ENCODE peak calls at places on chromosomes 13 and 19, in five cellular contexts. F is PC-3, X is transverse colon, O is astrocyte of the cerebellum, G is left ventricle myocardium inferior. R is an unnamed sample.

GRCh38 chr19:31350693-31351211 is 1.5 kb upstream of the TSHZ3 start:
- DNase-seq in G (peak; percentile 68), O (no peak), X (peak; percentile 41), F (peak; percentile 22), R (no peak)

GRCh38 chr19:58182577-58182988 is 278 bp upstream of the ZNF274 start:
- DNase-seq in F (no peak), X (no peak), G (no peak), O (no peak), R (no peak)

GRCh38 chr13:79933389-79933788 is 407.5 kb downstream of the SPRY2 start:
- DNase-seq in F (peak; percentile 17), O (no peak), X (no peak), G (no peak), R (no peak)

GRCh38 chr19:55340784-55341147 is 1.1 kb downstream of the KMT5C start:
- DNase-seq in F (no peak), X (peak; percentile 43), O (no peak), G (no peak), R (peak; percentile 69)

GRCh38 chr19:54418030-54418929 is 3.0 kb downstream of the TTYH1 start:
- DNase-seq in G (no peak), O (no peak), X (no peak), F (no peak), R (no peak)

GRCh38 chr19:2186071-2186846 is 22.5 kb downstream of the DOT1L start:
- DNase-seq in F (no peak), X (peak; percentile 69), G (peak; percentile 87), O (peak; percentile 91), R (peak; percentile 59)

GRCh38 chr19:45569619-45570421 is 14.8 kb downstream of the OPA3 start:
- DNase-seq in F (peak; percentile 56), O (no peak), X (peak; percentile 87), G (peak; percentile 62), R (peak; percentile 84)

GRCh38 chr13:101876951-101877350 is 424.5 kb downstream of the ITGBL1 start:
- DNase-seq in G (no peak), X (no peak), O (no peak), F (no peak), R (no peak)

GRCh38 chr19:41821003-41821735 is 23.3 kb downstream of the LYPD4 start:
- DNase-seq in F (peak; percentile 72), G (no peak), O (no peak), X (peak; percentile 41), R (no peak)

GRCh38 chr19:5627395-5627904 is 4.6 kb downstream of the SAFB start:
- DNase-seq in O (no peak), G (peak; percentile 56), X (peak; percentile 50), F (no peak), R (peak; percentile 63)

GRCh38 chr19:21084343-21084742 is 2.3 kb downstream of the ZNF714 start:
- DNase-seq in F (no peak), O (no peak), X (no peak), G (no peak), R (no peak)

GRCh38 chr13:31887311-31887710 is 144.3 kb upstream of the FRY start:
- DNase-seq in G (no peak), O (no peak), X (no peak), F (no peak), R (no peak)

GRCh38 chr19:33819875-33820781 is 23.5 kb downstream of the KCTD15 start:
- DNase-seq in G (peak; percentile 84), F (peak; percentile 85), X (peak; percentile 82), O (no peak), R (peak; percentile 89)

GRCh38 chr13:110882228-110882627 is 32.6 kb downstream of the ANKRD10 start:
- DNase-seq in O (no peak), X (no peak), G (no peak), F (no peak), R (no peak)

GRCh38 chr13:101623469-101624209 is 171.2 kb downstream of the ITGBL1 start:
- DNase-seq in X (no peak), F (peak; percentile 67), O (no peak), G (no peak), R (no peak)

GRCh38 chr19:33737704-33738103 is 59.0 kb upstream of the KCTD15 start:
- DNase-seq in X (no peak), G (no peak), F (no peak), O (no peak), R (no peak)

GRCh38 chr13:19587635-19588300 is 26.4 kb upstream of the TPTE2 start:
- DNase-seq in X (no peak), F (peak; percentile 80), G (no peak), O (no peak), R (no peak)

GRCh38 chr13:111043575-111043982 is 71.5 kb upstream of the ARHGEF7 start:
- DNase-seq in F (peak; percentile 55), G (peak; percentile 45), X (no peak), O (no peak), R (no peak)

GRCh38 chr13:105502193-105502592 is 1033.3 kb downstream of the EFNB2 start:
- DNase-seq in F (no peak), X (no peak), G (no peak), O (no peak), R (no peak)

GRCh38 chr13:27432180-27432579 is 7.8 kb downstream of the GTF3A start:
- DNase-seq in F (no peak), O (no peak), G (no peak), X (no peak), R (no peak)

GRCh38 chr19:55340144-55340783 is 588 bp downstream of the KMT5C start:
- DNase-seq in F (no peak), O (no peak), X (peak; percentile 46), G (no peak), R (peak; percentile 69)

GRCh38 chr13:28540612-28541011 is 45.7 kb upstream of the FLT1 start:
- DNase-seq in G (no peak), O (no peak), X (no peak), F (peak; percentile 8), R (no peak)

GRCh38 chr13:51041710-51042109 is 69.4 kb downstream of the C13orf42 start:
- DNase-seq in O (no peak), G (no peak), X (no peak), F (no peak), R (no peak)

GRCh38 chr19:6216996-6217751 is 62.6 kb downstream of the MLLT1 start:
- DNase-seq in O (no peak), F (no peak), G (no peak), X (no peak), R (no peak)

DNA sequence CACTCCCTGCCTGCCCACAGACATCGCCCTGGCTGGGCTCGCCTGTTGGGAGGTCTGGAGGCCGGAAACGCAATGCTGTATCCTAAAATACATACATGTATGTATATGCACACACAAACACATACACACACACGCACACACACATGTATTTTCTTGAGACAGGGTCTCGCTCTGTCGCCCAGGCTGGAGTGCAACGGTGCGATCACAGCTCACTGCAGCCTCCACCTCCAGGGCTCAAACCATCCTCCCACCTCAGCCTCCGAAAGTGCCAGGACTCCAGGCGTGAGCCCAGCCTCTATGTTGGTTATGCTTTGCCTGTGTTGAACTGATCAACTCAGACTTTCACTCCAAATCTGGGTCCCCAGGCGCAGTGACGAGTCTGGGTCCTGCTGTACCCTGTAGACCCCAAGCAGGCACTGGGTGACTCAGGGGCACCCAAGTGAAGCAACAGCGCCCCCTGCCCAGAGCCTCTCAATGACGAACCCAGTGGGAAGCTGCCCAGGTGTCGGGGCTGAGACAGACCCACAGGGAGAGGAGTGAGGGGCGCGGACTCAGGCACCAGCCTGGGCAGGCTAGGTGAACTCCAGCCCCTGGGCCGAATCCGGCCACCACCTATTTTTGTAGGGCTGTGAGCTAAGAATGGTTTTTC is 27.4 kb upstream of the CACTIN start:
- DNase-seq in F (no peak), G (no peak), O (no peak), X (no peak), R (no peak)
- TF ChIP-seq CTCF in F (peak; percentile 47), G (no peak), O (no peak), X (no peak), R (no peak)

GRCh38 chr19:50695251-50696064 is 24.1 kb downstream of the SHANK1 start:
- DNase-seq in O (no peak), F (no peak), X (no peak), G (no peak), R (no peak)

GRCh38 chr19:50694815-50695145 is 24.8 kb downstream of the SHANK1 start:
- DNase-seq in O (no peak), G (no peak), X (no peak), F (no peak), R (no peak)

GRCh38 chr19:50701367-50701985 is 18.1 kb downstream of the SHANK1 start:
- DNase-seq in F (no peak), O (no peak), G (no peak), X (no peak), R (no peak)

GRCh38 chr19:50696065-50696425 is 23.6 kb downstream of the SHANK1 start:
- DNase-seq in F (no peak), O (no peak), G (no peak), X (no peak), R (no peak)

DNA sequence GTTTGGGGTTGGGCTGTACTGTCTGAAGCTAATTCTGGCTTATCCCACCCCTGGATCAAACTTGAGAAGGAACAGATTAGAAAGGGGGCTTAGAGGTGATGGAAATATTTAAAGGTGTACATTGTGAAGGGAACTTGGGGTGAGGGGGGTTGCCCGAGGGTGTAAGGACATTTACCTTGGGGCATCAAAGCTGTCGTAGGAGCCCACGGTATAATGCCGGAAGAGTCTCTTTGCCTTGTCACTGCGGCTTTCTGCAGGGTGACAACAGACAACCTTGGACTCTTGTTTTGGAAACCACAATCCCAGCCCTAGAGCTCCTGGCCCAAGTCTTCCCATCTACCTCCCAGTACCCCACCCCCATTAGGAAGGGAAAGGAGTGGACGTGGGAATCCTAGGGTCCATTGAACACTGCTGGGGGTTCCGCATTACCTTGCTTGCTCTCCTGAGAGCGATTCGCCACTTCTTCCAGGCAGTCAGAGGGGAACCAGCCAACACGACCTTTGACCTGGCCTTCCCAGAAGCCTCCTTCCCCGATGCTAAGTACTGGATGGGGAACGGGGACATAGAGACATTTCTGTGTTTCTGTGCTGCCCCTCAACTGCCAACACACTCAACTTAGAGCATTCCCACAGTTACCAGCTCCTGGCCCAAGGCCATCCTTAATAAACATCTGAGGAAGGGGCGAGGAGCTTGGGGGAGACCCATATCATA is 22.0 kb downstream of the SHANK1 start:
- DNase-seq in F (no peak), G (no peak), X (no peak), O (no peak), R (no peak)
- TF ChIP-seq CTCF in F (no peak), G (no peak), X (no peak), O (no peak), R (no peak)

DNA sequence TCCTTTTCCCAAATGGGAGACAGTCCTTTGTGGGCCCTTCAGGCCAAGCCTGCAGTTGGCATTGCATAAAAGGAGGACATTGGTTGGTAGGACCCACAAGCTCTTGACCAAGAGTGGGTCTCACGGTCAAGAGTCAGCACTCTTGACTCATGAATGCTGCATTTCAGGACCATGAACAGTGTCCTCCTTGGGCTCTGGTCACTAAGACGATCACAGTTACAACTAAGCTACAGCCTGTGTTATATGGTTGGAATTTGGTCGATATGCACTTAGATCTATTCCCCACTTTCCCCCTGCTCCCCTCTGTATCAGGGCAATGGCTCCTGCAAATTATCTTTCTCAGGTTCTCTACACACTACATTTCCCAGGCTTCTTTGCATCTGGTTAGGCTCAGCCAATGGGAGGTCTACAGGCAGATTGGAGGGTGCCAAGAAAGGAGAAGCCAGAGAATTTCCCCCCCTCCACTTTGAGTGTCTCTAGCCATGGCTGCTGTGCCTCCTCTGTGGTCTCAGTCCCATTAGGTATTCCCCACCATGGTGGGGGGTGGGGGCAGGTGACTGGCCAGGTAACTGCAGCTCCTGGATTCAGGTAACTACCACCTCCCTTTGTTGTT is 3.1 kb upstream of the OLFM2 start:
- DNase-seq in O (no peak), X (no peak), G (no peak), F (peak; percentile 29), R (no peak)
- TF ChIP-seq CTCF in O (no peak), X (no peak), G (no peak), F (no peak), R (no peak)

GRCh38 chr19:38869836-38870607 is 8.1 kb downstream of the RINL start:
- DNase-seq in G (peak; percentile 89), O (no peak), X (peak; percentile 96), F (no peak), R (peak; percentile 93)
- TF ChIP-seq CTCF in G (peak; percentile 89), O (peak; percentile 77), X (peak; percentile 81), F (peak; percentile 37), R (peak; percentile 84)

R was measured in mucosa of descending colon.